ENCODE peak calls at places on chromosomes 12 and 14, in eight cellular contexts. One of them, this sample, is unnamed.

GRCh38 chr12:127594351-127594970 is 672.5 kb upstream of the TMEM132C start:
- DNase-seq in A549: no peak
- DNase-seq in esophagus squamous epithelium: no peak
- DNase-seq in gastrocnemius medialis: no peak
- DNase-seq in adrenal gland: no peak
- DNase-seq in Peyer's patch: no peak
- DNase-seq in body of pancreas: no peak
- DNase-seq in breast epithelium: no peak
- DNase-seq in this sample: no peak

GRCh38 chr14:84375235-84375634 is 1154.7 kb upstream of the FLRT2 start:
- DNase-seq in A549: no peak
- DNase-seq in esophagus squamous epithelium: no peak
- DNase-seq in gastrocnemius medialis: no peak
- DNase-seq in adrenal gland: no peak
- DNase-seq in Peyer's patch: no peak
- DNase-seq in body of pancreas: no peak
- DNase-seq in breast epithelium: no peak
- DNase-seq in this sample: no peak

GRCh38 chr12:43291516-43291915 is 260.5 kb downstream of the ADAMTS20 start:
- DNase-seq in A549: no peak
- DNase-seq in esophagus squamous epithelium: no peak
- DNase-seq in gastrocnemius medialis: no peak
- DNase-seq in adrenal gland: no peak
- DNase-seq in Peyer's patch: no peak
- DNase-seq in body of pancreas: no peak
- DNase-seq in breast epithelium: no peak
- DNase-seq in this sample: no peak

GRCh38 chr14:99702115-99702514 is 18.0 kb downstream of the CYP46A1 start:
- DNase-seq in A549: no peak
- DNase-seq in esophagus squamous epithelium: no peak
- DNase-seq in gastrocnemius medialis: no peak
- DNase-seq in adrenal gland: no peak
- DNase-seq in Peyer's patch: no peak
- DNase-seq in body of pancreas: no peak
- DNase-seq in breast epithelium: no peak
- DNase-seq in this sample: no peak

GRCh38 chr12:13124661-13125505 is 21.4 kb upstream of the GSG1 start:
- DNase-seq in A549: peak; percentile 59
- DNase-seq in esophagus squamous epithelium: no peak
- DNase-seq in gastrocnemius medialis: no peak
- DNase-seq in adrenal gland: no peak
- DNase-seq in Peyer's patch: no peak
- DNase-seq in body of pancreas: no peak
- DNase-seq in breast epithelium: no peak
- DNase-seq in this sample: no peak

GRCh38 chr14:101965145-101965531 is 765 bp downstream of the DYNC1H1 start:
- DNase-seq in A549: peak; percentile 70
- DNase-seq in esophagus squamous epithelium: no peak
- DNase-seq in gastrocnemius medialis: peak; percentile 36
- DNase-seq in adrenal gland: peak; percentile 77
- DNase-seq in Peyer's patch: peak; percentile 87
- DNase-seq in body of pancreas: peak; percentile 59
- DNase-seq in breast epithelium: peak; percentile 73
- DNase-seq in this sample: peak; percentile 27

GRCh38 chr12:107545737-107546363 is 139.7 kb upstream of the PWP1 start:
- DNase-seq in A549: no peak
- DNase-seq in esophagus squamous epithelium: no peak
- DNase-seq in gastrocnemius medialis: no peak
- DNase-seq in adrenal gland: no peak
- DNase-seq in Peyer's patch: no peak
- DNase-seq in body of pancreas: no peak
- DNase-seq in breast epithelium: no peak
- DNase-seq in this sample: no peak

GRCh38 chr12:92539966-92540791 is 162.6 kb upstream of the PLEKHG7 start:
- DNase-seq in A549: no peak
- DNase-seq in esophagus squamous epithelium: no peak
- DNase-seq in gastrocnemius medialis: no peak
- DNase-seq in adrenal gland: no peak
- DNase-seq in Peyer's patch: no peak
- DNase-seq in body of pancreas: peak; percentile 71
- DNase-seq in breast epithelium: no peak
- DNase-seq in this sample: no peak

GRCh38 chr14:104085889-104086201 is 345 bp downstream of the ASPG start:
- DNase-seq in A549: no peak
- DNase-seq in esophagus squamous epithelium: no peak
- DNase-seq in gastrocnemius medialis: no peak
- DNase-seq in adrenal gland: no peak
- DNase-seq in Peyer's patch: no peak
- DNase-seq in body of pancreas: peak; percentile 15
- DNase-seq in breast epithelium: no peak
- DNase-seq in this sample: no peak

GRCh38 chr12:59472273-59472672 is 123.6 kb upstream of the SLC16A7 start:
- DNase-seq in A549: no peak
- DNase-seq in esophagus squamous epithelium: no peak
- DNase-seq in gastrocnemius medialis: no peak
- DNase-seq in adrenal gland: no peak
- DNase-seq in Peyer's patch: peak; percentile 46
- DNase-seq in body of pancreas: no peak
- DNase-seq in breast epithelium: no peak
- DNase-seq in this sample: no peak

GRCh38 chr12:57720606-57721595 is 17.6 kb downstream of the AGAP2 start:
- DNase-seq in A549: no peak
- DNase-seq in esophagus squamous epithelium: no peak
- DNase-seq in gastrocnemius medialis: no peak
- DNase-seq in adrenal gland: no peak
- DNase-seq in Peyer's patch: peak; percentile 33
- DNase-seq in body of pancreas: no peak
- DNase-seq in breast epithelium: no peak
- DNase-seq in this sample: no peak

GRCh38 chr14:77838756-77839565 is 39.1 kb downstream of the ADCK1 start:
- DNase-seq in A549: no peak
- DNase-seq in esophagus squamous epithelium: no peak
- DNase-seq in gastrocnemius medialis: no peak
- DNase-seq in adrenal gland: no peak
- DNase-seq in Peyer's patch: no peak
- DNase-seq in body of pancreas: no peak
- DNase-seq in breast epithelium: no peak
- DNase-seq in this sample: no peak

GRCh38 chr12:49635036-49635435 is 11.7 kb downstream of the PRPF40B start:
- DNase-seq in A549: no peak
- DNase-seq in esophagus squamous epithelium: no peak
- DNase-seq in gastrocnemius medialis: no peak
- DNase-seq in adrenal gland: peak; percentile 7
- DNase-seq in Peyer's patch: peak; percentile 42
- DNase-seq in body of pancreas: no peak
- DNase-seq in breast epithelium: no peak
- DNase-seq in this sample: no peak

GRCh38 chr14:105844810-105845724 is 318.7 kb downstream of the TMEM121 start:
- DNase-seq in A549: no peak
- DNase-seq in esophagus squamous epithelium: no peak
- DNase-seq in gastrocnemius medialis: no peak
- DNase-seq in adrenal gland: no peak
- DNase-seq in Peyer's patch: no peak
- DNase-seq in body of pancreas: peak; percentile 6
- DNase-seq in breast epithelium: peak; percentile 46
- DNase-seq in this sample: no peak
- TF ChIP-seq POLR2A in A549: no peak
- TF ChIP-seq POLR2A in esophagus squamous epithelium: no peak
- TF ChIP-seq POLR2A in gastrocnemius medialis: no peak
- TF ChIP-seq POLR2A in adrenal gland: no peak
- TF ChIP-seq POLR2A in Peyer's patch: no peak
- TF ChIP-seq POLR2A in body of pancreas: no peak
- TF ChIP-seq POLR2A in breast epithelium: no peak
- TF ChIP-seq POLR2A in this sample: no peak

DNA sequence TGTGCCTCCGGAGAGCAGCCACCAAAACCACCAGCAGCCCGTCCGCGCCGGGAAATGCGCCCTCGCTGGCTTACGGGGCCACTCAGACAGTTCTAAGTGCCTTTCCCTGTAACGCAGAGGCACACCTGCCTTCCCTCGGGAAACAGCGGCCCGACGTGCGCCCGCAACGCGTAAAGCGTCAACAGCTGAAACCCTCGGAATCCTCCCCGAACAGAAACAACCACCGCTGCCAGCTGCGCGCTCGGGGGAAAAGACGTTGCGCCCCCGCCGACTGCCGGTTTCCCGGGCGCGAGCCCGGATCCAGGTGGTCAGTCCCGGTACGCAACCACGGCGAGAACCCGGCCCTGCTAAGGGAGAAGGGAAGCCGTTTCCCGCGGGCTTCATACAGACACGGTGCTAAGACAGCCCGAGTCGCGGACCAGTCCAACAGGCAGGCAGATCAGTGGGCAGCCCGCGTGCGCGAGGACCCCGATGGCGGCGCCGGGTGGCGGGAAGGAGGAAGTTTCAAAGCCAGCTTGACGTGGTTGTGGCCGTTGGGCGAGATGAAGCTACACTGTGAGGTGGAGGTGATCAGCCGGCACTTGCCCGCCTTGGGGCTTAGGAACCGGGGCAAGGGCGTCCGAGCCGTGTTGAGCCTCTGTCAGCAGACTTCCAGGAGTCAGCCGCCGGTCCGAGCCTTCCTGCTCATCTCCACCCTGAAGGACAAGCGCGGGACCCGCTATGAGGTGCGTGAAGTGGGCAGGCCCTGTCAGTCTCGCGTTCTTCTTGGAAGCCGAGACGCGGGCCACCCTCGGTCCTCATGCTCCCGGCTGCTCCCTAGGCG is at the start of gene LRR1:
- DNase-seq in A549: peak; percentile 91
- DNase-seq in esophagus squamous epithelium: peak; percentile 41
- DNase-seq in gastrocnemius medialis: peak; percentile 62
- DNase-seq in adrenal gland: peak; percentile 85
- DNase-seq in Peyer's patch: peak; percentile 95
- DNase-seq in body of pancreas: peak; percentile 86
- DNase-seq in breast epithelium: peak; percentile 84
- DNase-seq in this sample: peak; percentile 69
- TF ChIP-seq POLR2A in A549: peak; percentile 71
- TF ChIP-seq POLR2A in esophagus squamous epithelium: no peak
- TF ChIP-seq POLR2A in gastrocnemius medialis: peak; percentile 24
- TF ChIP-seq POLR2A in adrenal gland: peak; percentile 81
- TF ChIP-seq POLR2A in Peyer's patch: peak; percentile 49
- TF ChIP-seq POLR2A in body of pancreas: peak; percentile 92
- TF ChIP-seq POLR2A in breast epithelium: no peak
- TF ChIP-seq POLR2A in this sample: peak; percentile 62

DNA sequence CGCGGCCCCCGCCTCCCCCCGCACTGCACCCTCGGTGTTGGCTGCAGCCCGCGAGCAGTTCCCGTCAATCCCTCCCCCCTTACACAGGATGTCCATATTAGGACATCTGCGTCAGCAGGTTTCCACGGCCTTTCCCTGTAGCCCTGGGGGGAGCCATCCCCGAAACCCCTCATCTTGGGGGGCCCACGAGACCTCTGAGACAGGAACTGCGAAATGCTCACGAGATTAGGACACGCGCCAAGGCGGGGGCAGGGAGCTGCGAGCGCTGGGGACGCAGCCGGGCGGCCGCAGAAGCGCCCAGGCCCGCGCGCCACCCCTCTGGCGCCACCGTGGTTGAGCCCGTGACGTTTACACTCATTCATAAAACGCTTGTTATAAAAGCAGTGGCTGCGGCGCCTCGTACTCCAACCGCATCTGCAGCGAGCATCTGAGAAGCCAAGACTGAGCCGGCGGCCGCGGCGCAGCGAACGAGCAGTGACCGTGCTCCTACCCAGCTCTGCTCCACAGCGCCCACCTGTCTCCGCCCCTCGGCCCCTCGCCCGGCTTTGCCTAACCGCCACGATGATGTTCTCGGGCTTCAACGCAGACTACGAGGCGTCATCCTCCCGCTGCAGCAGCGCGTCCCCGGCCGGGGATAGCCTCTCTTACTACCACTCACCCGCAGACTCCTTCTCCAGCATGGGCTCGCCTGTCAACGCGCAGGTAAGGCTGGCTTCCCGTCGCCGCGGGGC is at the start of gene FOS:
- DNase-seq in A549: peak; percentile 96
- DNase-seq in esophagus squamous epithelium: peak; percentile 89
- DNase-seq in gastrocnemius medialis: peak; percentile 93
- DNase-seq in adrenal gland: peak; percentile 94
- DNase-seq in Peyer's patch: peak; percentile 97
- DNase-seq in body of pancreas: peak; percentile 91
- DNase-seq in breast epithelium: peak; percentile 92
- DNase-seq in this sample: peak; percentile 92
- TF ChIP-seq POLR2A in A549: peak; percentile 100
- TF ChIP-seq POLR2A in esophagus squamous epithelium: peak; percentile 73
- TF ChIP-seq POLR2A in gastrocnemius medialis: peak; percentile 99
- TF ChIP-seq POLR2A in adrenal gland: peak; percentile 99
- TF ChIP-seq POLR2A in Peyer's patch: peak; percentile 99
- TF ChIP-seq POLR2A in body of pancreas: peak; percentile 100
- TF ChIP-seq POLR2A in breast epithelium: peak; percentile 100
- TF ChIP-seq POLR2A in this sample: peak; percentile 98

GRCh38 chr12:114853003-114853529 is 169.1 kb upstream of the TBX3 start:
- DNase-seq in A549: no peak
- DNase-seq in esophagus squamous epithelium: no peak
- DNase-seq in gastrocnemius medialis: no peak
- DNase-seq in adrenal gland: no peak
- DNase-seq in Peyer's patch: no peak
- DNase-seq in body of pancreas: no peak
- DNase-seq in breast epithelium: no peak
- DNase-seq in this sample: no peak

GRCh38 chr12:114850853-114851252 is 166.9 kb upstream of the TBX3 start:
- DNase-seq in A549: no peak
- DNase-seq in esophagus squamous epithelium: no peak
- DNase-seq in gastrocnemius medialis: no peak
- DNase-seq in adrenal gland: no peak
- DNase-seq in Peyer's patch: no peak
- DNase-seq in body of pancreas: no peak
- DNase-seq in breast epithelium: no peak
- DNase-seq in this sample: no peak

GRCh38 chr12:114846771-114847170 is 162.8 kb upstream of the TBX3 start:
- DNase-seq in A549: no peak
- DNase-seq in esophagus squamous epithelium: no peak
- DNase-seq in gastrocnemius medialis: no peak
- DNase-seq in adrenal gland: peak; percentile 30
- DNase-seq in Peyer's patch: no peak
- DNase-seq in body of pancreas: no peak
- DNase-seq in breast epithelium: no peak
- DNase-seq in this sample: no peak

GRCh38 chr12:114851981-114852380 is 168.0 kb upstream of the TBX3 start:
- DNase-seq in A549: no peak
- DNase-seq in esophagus squamous epithelium: no peak
- DNase-seq in gastrocnemius medialis: no peak
- DNase-seq in adrenal gland: no peak
- DNase-seq in Peyer's patch: no peak
- DNase-seq in body of pancreas: no peak
- DNase-seq in breast epithelium: no peak
- DNase-seq in this sample: no peak

GRCh38 chr12:114848661-114849060 is 164.7 kb upstream of the TBX3 start:
- DNase-seq in A549: peak; percentile 44
- DNase-seq in esophagus squamous epithelium: no peak
- DNase-seq in gastrocnemius medialis: no peak
- DNase-seq in adrenal gland: peak; percentile 33
- DNase-seq in Peyer's patch: no peak
- DNase-seq in body of pancreas: no peak
- DNase-seq in breast epithelium: no peak
- DNase-seq in this sample: no peak
- TF ChIP-seq POLR2A in A549: no peak
- TF ChIP-seq POLR2A in esophagus squamous epithelium: no peak
- TF ChIP-seq POLR2A in gastrocnemius medialis: no peak
- TF ChIP-seq POLR2A in adrenal gland: peak; percentile 18
- TF ChIP-seq POLR2A in Peyer's patch: no peak
- TF ChIP-seq POLR2A in body of pancreas: no peak
- TF ChIP-seq POLR2A in breast epithelium: no peak
- TF ChIP-seq POLR2A in this sample: no peak

GRCh38 chr12:68364893-68365725 is 32.9 kb upstream of the MDM1 start:
- DNase-seq in A549: peak; percentile 96
- DNase-seq in esophagus squamous epithelium: peak; percentile 66
- DNase-seq in gastrocnemius medialis: peak; percentile 72
- DNase-seq in adrenal gland: peak; percentile 77
- DNase-seq in Peyer's patch: peak; percentile 95
- DNase-seq in body of pancreas: peak; percentile 84
- DNase-seq in breast epithelium: peak; percentile 81
- DNase-seq in this sample: peak; percentile 57
- TF ChIP-seq POLR2A in A549: peak; percentile 88
- TF ChIP-seq POLR2A in esophagus squamous epithelium: no peak
- TF ChIP-seq POLR2A in gastrocnemius medialis: no peak
- TF ChIP-seq POLR2A in adrenal gland: peak; percentile 76
- TF ChIP-seq POLR2A in Peyer's patch: peak; percentile 35
- TF ChIP-seq POLR2A in body of pancreas: peak; percentile 69
- TF ChIP-seq POLR2A in breast epithelium: peak; percentile 10
- TF ChIP-seq POLR2A in this sample: peak; percentile 62

This sample was measured in HCT116.